ENCODE peak calls at places on chromosomes 11 and 22, in seven cellular contexts. X is mesenchymal stem cell, W is stomach, Y is fibroblast of pulmonary artery, Z is SK-N-SH, P is lower lobe of right lung, R is suprapubic skin. D is an unnamed sample.
A peak's percentile ranks its signal among the peaks of the same experiment; 100 is the strongest.

GRCh38 chr22:44363214-44363979 is 50.6 kb upstream of the SHISAL1 start:
- DNase-seq in X (peak; percentile 93), W (peak; percentile 65), Y (peak; percentile 99), Z (peak; percentile 85), P (peak; percentile 81), R (peak; percentile 93), D (peak; percentile 93)

GRCh38 chr11:74442601-74443000 is 24.7 kb downstream of the KCNE3 start:
- DNase-seq in X (no peak), W (no peak), Y (peak; percentile 37), Z (no peak), P (no peak), R (no peak), D (no peak)

GRCh38 chr11:64101461-64101860 is 64.5 kb downstream of the MACROD1 start:
- DNase-seq in X (no peak), W (no peak), Y (no peak), Z (no peak), P (no peak), R (no peak), D (no peak)

GRCh38 chr11:124752471-124753100 is 531 bp upstream of the VSIG2 start:
- DNase-seq in X (no peak), W (no peak), Y (no peak), Z (peak; percentile 27), P (no peak), R (no peak), D (no peak)

GRCh38 chr11:86735462-86736302 is 63.3 kb upstream of the ME3 start:
- DNase-seq in X (no peak), W (no peak), Y (peak; percentile 84), Z (no peak), P (no peak), R (no peak), D (no peak)

GRCh38 chr22:46103664-46104063 is 46.7 kb upstream of the PPARA start:
- DNase-seq in X (no peak), W (no peak), Y (no peak), Z (no peak), P (no peak), R (no peak), D (no peak)

GRCh38 chr22:19593991-19594569 is 69.9 kb upstream of the CLDN5 start:
- DNase-seq in X (no peak), W (no peak), Y (no peak), Z (no peak), P (no peak), R (no peak), D (no peak)

GRCh38 chr22:24494535-24495364 is at the start of gene UPB1:
- DNase-seq in X (no peak), W (no peak), Y (no peak), Z (no peak), P (no peak), R (no peak), D (no peak)

GRCh38 chr11:32573228-32573627 is 10.4 kb upstream of the EIF3M start:
- DNase-seq in X (no peak), W (no peak), Y (no peak), Z (no peak), P (no peak), R (no peak), D (no peak)

GRCh38 chr11:96472085-96472484 is 82.3 kb downstream of the JRKL start:
- DNase-seq in X (no peak), W (no peak), Y (no peak), Z (no peak), P (no peak), R (no peak), D (no peak)

GRCh38 chr11:57179701-57180100 is 2.1 kb upstream of the LRRC55 start:
- DNase-seq in X (no peak), W (no peak), Y (no peak), Z (no peak), P (no peak), R (no peak), D (no peak)

GRCh38 chr11:62566247-62566646 is 7.4 kb downstream of the EEF1G start:
- DNase-seq in X (no peak), W (no peak), Y (no peak), Z (no peak), P (no peak), R (no peak), D (no peak)

GRCh38 chr11:45285289-45285828 is 782 bp downstream of the SYT13 start:
- DNase-seq in X (no peak), W (no peak), Y (no peak), Z (peak; percentile 32), P (no peak), R (no peak), D (no peak)

GRCh38 chr11:111978028-111978771 is 41.1 kb downstream of the DIXDC1 start:
- DNase-seq in X (peak; percentile 83), W (no peak), Y (peak; percentile 83), Z (peak; percentile 52), P (no peak), R (peak; percentile 78), D (no peak)

GRCh38 chr11:848988-849824 is 6.6 kb downstream of the TSPAN4 start:
- DNase-seq in X (peak; percentile 25), W (no peak), Y (no peak), Z (peak; percentile 98), P (no peak), R (no peak), D (no peak)

GRCh38 chr11:61297741-61298140 is 2.6 kb upstream of the VWCE start:
- DNase-seq in X (peak; percentile 73), W (no peak), Y (peak; percentile 99), Z (no peak), P (no peak), R (no peak), D (no peak)

GRCh38 chr11:36041988-36042606 is 98.2 kb downstream of the LDLRAD3 start:
- DNase-seq in X (no peak), W (no peak), Y (peak; percentile 44), Z (no peak), P (no peak), R (no peak), D (no peak)

GRCh38 chr11:132519226-132519860 is 1013.0 kb downstream of the OPCML start:
- DNase-seq in X (no peak), W (no peak), Y (no peak), Z (no peak), P (no peak), R (no peak), D (no peak)

GRCh38 chr11:37946155-37946766 is 1348.2 kb upstream of the RAG2 start:
- DNase-seq in X (peak; percentile 62), W (peak; percentile 29), Y (peak; percentile 76), Z (peak; percentile 16), P (no peak), R (no peak), D (no peak)

GRCh38 chr22:48228468-48228867 is 1466.0 kb downstream of the TBC1D22A start:
- DNase-seq in X (no peak), W (no peak), Y (no peak), Z (no peak), P (no peak), R (no peak), D (no peak)

GRCh38 chr11:108975641-108976071 is 310.8 kb downstream of the DDX10 start:
- DNase-seq in X (no peak), W (no peak), Y (no peak), Z (no peak), P (no peak), R (no peak), D (no peak)

GRCh38 chr11:783581-784015 is 6.3 kb downstream of the CEND1 start:
- DNase-seq in X (peak; percentile 86), W (peak; percentile 89), Y (peak; percentile 83), Z (peak; percentile 91), P (peak; percentile 89), R (no peak), D (no peak)

DNA sequence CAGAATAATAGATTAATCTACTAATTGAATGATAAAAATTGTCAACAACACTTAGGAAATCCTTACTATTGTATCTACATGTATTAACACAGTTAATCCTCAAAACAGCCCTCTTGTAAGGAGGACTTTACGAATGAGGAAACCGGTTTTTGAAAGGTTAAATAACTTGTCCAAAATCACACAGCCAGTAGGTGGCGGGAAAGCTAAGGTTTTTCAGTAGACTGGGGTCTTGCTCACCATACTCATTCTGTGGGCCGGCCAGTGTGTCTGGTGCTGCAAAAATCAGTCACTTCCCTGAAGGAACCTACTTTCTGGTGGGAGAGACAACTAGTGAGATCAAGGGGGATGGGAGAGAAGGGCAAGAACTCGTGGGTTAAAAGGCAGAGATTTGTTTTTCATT is 3.8 kb downstream of the DCPS start:
- DNase-seq in X (peak; percentile 49), W (no peak), Y (peak; percentile 73), Z (peak; percentile 33), P (no peak), R (no peak), D (no peak)
- H3K4me3 ChIP-seq in X (no peak overlapping the region), W (no peak overlapping the region), Y (no peak overlapping the region), Z (no peak overlapping the region), P (no peak overlapping the region), R (no peak overlapping the region), D (no peak overlapping the region)

GRCh38 chr22:39925273-39925672 is 24.4 kb downstream of the GRAP2 start:
- DNase-seq in X (no peak), W (no peak), Y (no peak), Z (no peak), P (no peak), R (no peak), D (no peak)
- H3K4me3 ChIP-seq in X (no peak overlapping the region), W (no peak overlapping the region), Y (no peak overlapping the region), Z (no peak overlapping the region), P (no peak overlapping the region), R (no peak overlapping the region), D (no peak overlapping the region)

DNA sequence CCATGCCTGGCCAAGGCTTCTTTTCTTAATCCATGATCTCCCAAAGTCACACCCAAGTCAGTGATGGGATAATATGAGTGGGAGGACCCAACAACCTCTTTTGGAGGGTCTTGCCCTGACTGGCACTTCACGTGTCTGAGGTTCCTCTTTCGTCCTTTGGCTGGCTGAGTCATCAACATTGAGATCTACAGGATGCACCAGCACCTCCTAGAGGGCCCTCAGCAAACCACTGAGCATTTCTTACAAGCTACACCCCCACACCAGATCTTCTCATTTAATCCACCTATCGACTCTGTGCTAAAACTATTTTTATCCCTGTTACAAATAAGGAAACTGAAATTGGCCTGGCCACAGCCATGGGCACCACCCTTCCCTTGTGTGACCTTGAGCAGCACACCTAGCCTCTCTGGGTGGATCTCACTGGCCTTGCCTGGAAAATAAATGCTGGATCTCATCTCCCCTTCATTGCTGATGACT is 63.4 kb downstream of the FLI1 start:
- DNase-seq in X (peak; percentile 56), W (no peak), Y (peak; percentile 71), Z (no peak), P (peak; percentile 61), R (no peak), D (no peak)
- H3K4me3 ChIP-seq in X (no peak overlapping the region), W (no peak overlapping the region), Y (no peak overlapping the region), Z (no peak overlapping the region), P (no peak overlapping the region), R (no peak overlapping the region), D (no peak overlapping the region)

GRCh38 chr11:17734986-17735822 is 623 bp downstream of the KCNC1 start:
- DNase-seq in X (peak; percentile 78), W (peak; percentile 72), Y (peak; percentile 71), Z (peak; percentile 86), P (peak; percentile 68), R (peak; percentile 40), D (no peak)

GRCh38 chr11:17738350-17739207 is 4.0 kb downstream of the KCNC1 start:
- DNase-seq in X (no peak), W (no peak), Y (no peak), Z (no peak), P (no peak), R (peak; percentile 40), D (no peak)

GRCh38 chr11:17734418-17734911 is at the start of gene KCNC1:
- DNase-seq in X (peak; percentile 42), W (no peak), Y (peak; percentile 33), Z (peak; percentile 93), P (no peak), R (peak; percentile 17), D (no peak)

GRCh38 chr11:17736921-17737817 is 2.6 kb downstream of the KCNC1 start:
- DNase-seq in X (no peak), W (no peak), Y (no peak), Z (no peak), P (no peak), R (peak; percentile 40), D (peak; percentile 27)

GRCh38 chr11:17735823-17736772 is 1.5 kb downstream of the KCNC1 start:
- DNase-seq in X (no peak), W (no peak), Y (no peak), Z (peak; percentile 92), P (no peak), R (no peak), D (no peak)
- H3K4me3 ChIP-seq in X (no peak overlapping the region), W (no peak overlapping the region), Y (no peak overlapping the region), Z (peak overlapping the region; percentile 49), P (no peak overlapping the region), R (no peak overlapping the region), D (no peak overlapping the region)